ENCODE peak calls at places on chromosomes 7 and 10, in seven cellular contexts. Z is H7, R is NB4, F is KG1, C is smooth muscle cell of the brain vasculature, J is glutamatergic neuron, B is AG09309. M is an unnamed sample.

GRCh38 chr10:70494536-70494935 is 16.0 kb downstream of the PALD1 start:
- DNase-seq in F (peak), Z (peak), R (peak), B (no peak), C (no peak), J (no peak), M (no peak)

GRCh38 chr7:66125052-66125694 is 10.5 kb downstream of the CRCP start:
- DNase-seq in F (no peak), R (peak), C (no peak), J (no peak), B (no peak), Z (no peak), M (no peak)

GRCh38 chr10:75197906-75198305 is 12.7 kb upstream of the VDAC2 start:
- DNase-seq in R (no peak), Z (no peak), F (no peak), B (no peak), J (no peak), C (no peak), M (no peak)

GRCh38 chr7:51428226-51428887 is 111.7 kb upstream of the COBL start:
- DNase-seq in F (no peak), C (no peak), B (no peak), J (peak), R (no peak), Z (no peak), M (no peak)

GRCh38 chr7:101590663-101591435 is 38.2 kb downstream of the MYL10 start:
- DNase-seq in F (no peak), R (no peak), J (no peak), B (no peak), Z (peak), C (no peak), M (no peak)

GRCh38 chr7:45295222-45295621 is 137.6 kb downstream of the RAMP3 start:
- DNase-seq in R (no peak), F (no peak), Z (no peak), B (no peak), C (no peak), J (no peak), M (peak)

GRCh38 chr10:112953760-112954159 is 3.7 kb downstream of the TCF7L2 start:
- DNase-seq in F (no peak), C (no peak), R (no peak), Z (no peak), J (no peak), B (no peak), M (no peak)

GRCh38 chr10:79981673-79982485 is 33.0 kb upstream of the SFTPD start:
- DNase-seq in Z (peak), R (peak), J (peak), B (no peak), F (peak), C (no peak), M (no peak)

GRCh38 chr7:134671670-134672069 is 25.0 kb downstream of the BPGM start:
- DNase-seq in F (no peak), R (no peak), Z (no peak), C (no peak), B (no peak), J (no peak), M (no peak)

GRCh38 chr7:2601907-2602735 is 29.7 kb upstream of the TTYH3 start:
- DNase-seq in B (no peak), C (no peak), R (no peak), J (no peak), F (no peak), Z (peak), M (no peak)

GRCh38 chr7:155584763-155585531 is 38.6 kb upstream of the CNPY1 start:
- DNase-seq in Z (no peak), F (peak), B (no peak), R (peak), C (no peak), J (no peak), M (peak)

GRCh38 chr7:3095046-3095445 is 51.4 kb upstream of the CARD11 start:
- DNase-seq in C (no peak), J (no peak), R (peak), F (peak), Z (no peak), B (no peak), M (no peak)